ENCODE peak calls at places on chromosomes 2 and 18, in five cellular contexts. E, N, T, B and V are unnamed samples.

GRCh38 chr18:50298443-50299284 is 11.2 kb upstream of the CXXC1 start:
- DNase-seq in E (no peak), N (no peak), T (peak; percentile 81), B (no peak), V (no peak)

GRCh38 chr18:32669549-32670165 is 103.2 kb downstream of the KLHL14 start:
- DNase-seq in E (no peak), N (no peak), T (no peak), B (no peak), V (no peak)

GRCh38 chr2:58680938-58681337 is 439.8 kb upstream of the FANCL start:
- DNase-seq in E (no peak), N (no peak), T (no peak), B (no peak), V (no peak)

GRCh38 chr18:23146861-23147469 is 11.7 kb downstream of the CABLES1 start:
- DNase-seq in E (no peak), N (no peak), T (no peak), B (no peak), V (no peak)

GRCh38 chr18:7677424-7677823 is 110.3 kb downstream of the PTPRM start:
- DNase-seq in E (no peak), N (no peak), T (no peak), B (no peak), V (no peak)

GRCh38 chr2:37912056-37912455 is 13.0 kb upstream of the RMDN2 start:
- DNase-seq in E (no peak), N (no peak), T (no peak), B (no peak), V (no peak)

GRCh38 chr2:146324954-146325353 is 1519.9 kb upstream of the ACVR2A start:
- DNase-seq in E (no peak), N (peak; percentile 68), T (no peak), B (no peak), V (no peak)

GRCh38 chr2:170530284-170530745 is 184.8 kb upstream of the SP5 start:
- DNase-seq in E (peak; percentile 79), N (no peak), T (no peak), B (no peak), V (peak; percentile 59)

GRCh38 chr2:128291844-128292598 is 26.6 kb downstream of the HS6ST1 start:
- DNase-seq in E (no peak), N (no peak), T (peak; percentile 82), B (no peak), V (no peak)

GRCh38 chr2:124048102-124048501 is 23.0 kb downstream of the CNTNAP5 start:
- DNase-seq in E (no peak), N (no peak), T (no peak), B (no peak), V (no peak)

GRCh38 chr2:120110507-120110906 is 97.6 kb downstream of the EPB41L5 start:
- DNase-seq in E (no peak), N (no peak), T (no peak), B (no peak), V (no peak)

GRCh38 chr2:120111193-120111592 is 98.3 kb downstream of the EPB41L5 start:
- DNase-seq in E (no peak), N (no peak), T (no peak), B (no peak), V (no peak)

GRCh38 chr2:120108749-120109148 is 95.9 kb downstream of the EPB41L5 start:
- DNase-seq in E (no peak), N (no peak), T (no peak), B (no peak), V (no peak)

GRCh38 chr2:120109186-120110061 is 96.5 kb downstream of the EPB41L5 start:
- DNase-seq in E (no peak), N (no peak), T (no peak), B (no peak), V (no peak)

GRCh38 chr2:120110062-120110362 is 97.1 kb downstream of the EPB41L5 start:
- DNase-seq in E (no peak), N (no peak), T (no peak), B (no peak), V (no peak)
- TF ChIP-seq CTCF in E (no peak), N (no peak), T (peak; percentile 37), B (peak; percentile 60), V (no peak)

GRCh38 chr2:30259071-30259470 is 27.7 kb downstream of the LBH start:
- DNase-seq in E (no peak), N (no peak), T (no peak), B (no peak), V (no peak)
- TF ChIP-seq CTCF in E (no peak), N (no peak), T (no peak), B (no peak), V (no peak)

GRCh38 chr2:45494275-45494977 is 116.6 kb downstream of the SRBD1 start:
- DNase-seq in E (no peak), N (peak; percentile 42), T (no peak), B (no peak), V (no peak)

GRCh38 chr2:45497355-45497754 is 113.7 kb downstream of the SRBD1 start:
- DNase-seq in E (no peak), N (no peak), T (no peak), B (no peak), V (no peak)

GRCh38 chr2:45498661-45499550 is 112.2 kb downstream of the SRBD1 start:
- DNase-seq in E (no peak), N (no peak), T (no peak), B (no peak), V (no peak)

GRCh38 chr2:45496869-45497268 is 114.2 kb downstream of the SRBD1 start:
- DNase-seq in E (no peak), N (no peak), T (no peak), B (no peak), V (no peak)

DNA sequence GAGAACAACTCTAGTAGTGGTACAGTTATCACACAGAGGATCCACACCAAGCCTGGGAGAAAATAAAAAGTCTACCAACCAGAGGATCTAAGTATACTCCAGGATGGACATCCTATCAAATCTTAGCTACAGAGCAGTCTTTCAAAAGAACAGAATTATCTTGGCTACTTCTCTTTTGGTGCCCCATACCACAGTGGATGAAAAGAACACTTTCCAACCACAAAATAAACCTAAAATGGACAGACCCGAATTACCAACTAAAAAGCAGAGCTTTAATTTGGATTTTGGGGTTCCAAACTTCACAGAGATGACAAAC is 116.1 kb downstream of the SRBD1 start:
- DNase-seq in E (no peak), N (no peak), T (no peak), B (no peak), V (no peak)
- TF ChIP-seq CTCF in E (no peak), N (no peak), T (peak; percentile 35), B (peak; percentile 39), V (no peak)

GRCh38 chr18:12278765-12279682 is 24.9 kb downstream of the CIDEA start:
- DNase-seq in E (peak; percentile 69), N (peak; percentile 78), T (no peak), B (no peak), V (peak; percentile 49)
- TF ChIP-seq CTCF in E (no peak), N (peak; percentile 9), T (peak; percentile 33), B (no peak), V (no peak)

GRCh38 chr2:221372156-221372870 is 199.8 kb downstream of the EPHA4 start:
- DNase-seq in E (no peak), N (no peak), T (no peak), B (no peak), V (peak; percentile 30)
- TF ChIP-seq CTCF in E (no peak), N (peak; percentile 34), T (peak; percentile 58), B (no peak), V (no peak)